ENCODE peak calls at places on chromosome 22, in six cellular contexts. V is right lobe of liver, U is astrocyte, E is colonic mucosa, W is endodermal cell, J is aorta. F is an unnamed sample. For H3K4me1 and H3K9me3, the result is how much of the 10 kb centered on the place peaks cover.

GRCh38 chr22:36335621-36336020 is 52.1 kb downstream of the MYH9 start:
- DNase-seq in V (no peak), U (no peak), E (no peak), W (no peak), J (no peak), F (no peak)

GRCh38 chr22:33126881-33127280 is 68.7 kb upstream of the SYN3 start:
- DNase-seq in V (no peak), U (no peak), E (no peak), W (peak), J (no peak), F (no peak)

GRCh38 chr22:36435516-36436415 is 45.7 kb downstream of the TXN2 start:
- DNase-seq in V (peak), U (no peak), E (peak), W (peak), J (no peak), F (peak)

GRCh38 chr22:39360674-39361413 is 11.1 kb downstream of the SYNGR1 start:
- DNase-seq in V (no peak), U (no peak), E (no peak), W (peak), J (no peak), F (no peak)

GRCh38 chr22:17842386-17842785 is 68.1 kb upstream of the BID start:
- DNase-seq in V (peak), U (no peak), E (no peak), W (no peak), J (no peak), F (peak)

GRCh38 chr22:44002324-44002723 is 21.8 kb upstream of the PARVB start:
- DNase-seq in V (no peak), U (no peak), E (no peak), W (no peak), J (no peak), F (no peak)

GRCh38 chr22:17921871-17922821 is 102.2 kb downstream of the MICAL3 start:
- DNase-seq in V (peak), U (no peak), E (peak), W (peak), J (no peak), F (no peak)

GRCh38 chr22:28955817-28956216 is 72.4 kb downstream of the ZNRF3 start:
- DNase-seq in V (no peak), U (peak), E (no peak), W (no peak), J (no peak), F (peak)

GRCh38 chr22:39808087-39808486 is 85.5 kb downstream of the ENTHD1 start:
- DNase-seq in V (no peak), U (no peak), E (peak), W (peak), J (no peak), F (peak)

GRCh38 chr22:17110791-17111550 is 10.2 kb downstream of the TMEM121B start:
- DNase-seq in V (no peak), U (no peak), E (no peak), W (no peak), J (peak), F (no peak)

GRCh38 chr22:35961480-35961902 is 67.1 kb downstream of the RBFOX2 start:
- DNase-seq in V (no peak), U (peak), E (no peak), W (peak), J (peak), F (no peak)

GRCh38 chr22:36369922-36370781 is 17.6 kb downstream of the MYH9 start:
- DNase-seq in V (no peak), U (no peak), E (peak), W (peak), J (no peak), F (no peak)

GRCh38 chr22:21603973-21604372 is 25.8 kb downstream of the YDJC start:
- DNase-seq in V (no peak), U (no peak), E (no peak), W (no peak), J (no peak), F (no peak)

GRCh38 chr22:29668681-29669080 is 51.1 kb upstream of the CABP7 start:
- DNase-seq in V (no peak), U (no peak), E (no peak), W (no peak), J (no peak), F (no peak)

GRCh38 chr22:36220457-36220921 is 18.8 kb downstream of the APOL2 start:
- DNase-seq in V (no peak), U (peak), E (no peak), W (peak), J (no peak), F (no peak)

GRCh38 chr22:29830585-29830984 is 7.5 kb downstream of the ASCC2 start:
- DNase-seq in V (peak), U (no peak), E (no peak), W (no peak), J (no peak), F (no peak)

GRCh38 chr22:30196867-30197336 is 49.7 kb downstream of the LIF start:
- DNase-seq in V (no peak), U (no peak), E (no peak), W (no peak), J (no peak), F (no peak)

GRCh38 chr22:29531419-29531818 is 22.1 kb downstream of the THOC5 start:
- DNase-seq in V (no peak), U (no peak), E (no peak), W (no peak), J (no peak), F (no peak)

GRCh38 chr22:39024923-39025322 is 4.0 kb downstream of the APOBEC3D start:
- DNase-seq in V (no peak), U (no peak), E (no peak), W (no peak), J (no peak), F (peak)

GRCh38 chr22:25661067-25661466 is 80.9 kb upstream of the MYO18B start:
- DNase-seq in V (no peak), U (peak), E (no peak), W (no peak), J (no peak), F (no peak)

GRCh38 chr22:39655736-39656285 is 85.3 kb downstream of the CACNA1I start:
- DNase-seq in V (no peak), U (no peak), E (no peak), W (no peak), J (no peak), F (no peak)

GRCh38 chr22:29727248-29727551 is 7.4 kb downstream of the CABP7 start:
- DNase-seq in V (peak), U (no peak), E (peak), W (peak), J (no peak), F (no peak)

GRCh38 chr22:32478994-32479393 is 4.4 kb downstream of the FBXO7 start:
- DNase-seq in V (no peak), U (peak), E (no peak), W (no peak), J (no peak), F (no peak)

GRCh38 chr22:21624120-21624879 is 5.5 kb downstream of the YDJC start:
- DNase-seq in V (peak), U (no peak), E (peak), W (peak), J (peak), F (peak)

GRCh38 chr22:32413715-32414114 is 1.7 kb upstream of the RTCB start:
- DNase-seq in V (no peak), U (peak), E (no peak), W (no peak), J (no peak), F (no peak)

GRCh38 chr22:17980638-17981051 is 43.7 kb downstream of the MICAL3 start:
- DNase-seq in V (no peak), U (no peak), E (peak), W (no peak), J (no peak), F (peak)

GRCh38 chr22:36433318-36434231 is 45.8 kb upstream of the MYH9 start:
- DNase-seq in V (peak), U (no peak), E (peak), W (peak), J (no peak), F (no peak)

GRCh38 chr22:29840498-29840897 is 2.4 kb upstream of the ASCC2 start:
- DNase-seq in V (no peak), U (no peak), E (no peak), W (no peak), J (no peak), F (no peak)

GRCh38 chr22:32200752-32201151 is 4.1 kb downstream of the RFPL2 start:
- DNase-seq in V (no peak), U (no peak), E (no peak), W (no peak), J (no peak), F (peak)

GRCh38 chr22:46004105-46004866 is 27.3 kb upstream of the WNT7B start:
- DNase-seq in V (no peak), U (no peak), E (no peak), W (no peak), J (peak), F (no peak)

GRCh38 chr22:46008291-46008690 is 31.3 kb upstream of the WNT7B start:
- DNase-seq in V (no peak), U (peak), E (no peak), W (no peak), J (no peak), F (no peak)

GRCh38 chr22:46007848-46008261 is 30.9 kb upstream of the WNT7B start:
- DNase-seq in V (no peak), U (peak), E (no peak), W (no peak), J (peak), F (no peak)

GRCh38 chr22:46007003-46007847 is 30.3 kb upstream of the WNT7B start:
- DNase-seq in V (peak), U (peak), E (no peak), W (no peak), J (peak), F (no peak)

DNA sequence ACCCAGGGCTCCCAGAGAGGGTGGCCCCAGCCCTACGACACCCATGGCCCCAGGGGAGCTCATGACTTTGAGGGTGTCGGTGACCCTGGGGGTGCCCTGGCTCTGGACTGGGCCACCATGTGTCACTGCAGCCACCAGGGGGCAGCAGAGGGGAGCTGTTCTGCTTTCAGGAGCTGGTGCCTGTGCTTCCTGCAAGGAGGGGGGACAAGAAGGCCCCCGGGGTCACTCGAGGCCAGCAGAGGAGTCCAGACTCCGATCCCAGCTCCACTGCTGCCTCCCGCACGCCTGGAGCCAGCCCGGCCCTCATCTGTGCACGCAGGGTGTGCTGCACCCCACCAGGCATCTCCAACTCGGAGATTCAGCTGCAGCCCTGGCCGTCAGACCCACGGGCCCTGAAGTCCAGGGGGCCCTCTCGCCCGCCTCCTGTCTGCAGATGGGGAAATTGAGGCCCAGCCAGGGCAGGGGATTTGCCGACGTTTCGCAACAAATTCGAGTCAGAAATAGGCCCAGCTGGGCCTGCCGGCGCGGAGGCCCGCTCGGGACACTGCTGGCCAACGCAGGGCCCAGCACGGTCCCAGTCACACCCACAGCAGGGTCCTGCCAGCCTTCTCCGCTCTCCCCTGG is 29.5 kb upstream of the WNT7B start:
- DNase-seq in V (peak), U (peak), E (peak), W (peak), J (peak), F (peak)
- H3K4me1 ChIP-seq in V (under half), U (half or more), E (under half), W (under half), J (under half), F (under half)

GRCh38 chr22:50260801-50261614 is 475 bp downstream of the MAPK12 start:
- DNase-seq in V (no peak), U (peak), E (no peak), W (peak), J (no peak), F (no peak)
- H3K4me3 ChIP-seq in V (peak), U (peak), E (peak), W (peak), J (peak), F (no peak)

DNA sequence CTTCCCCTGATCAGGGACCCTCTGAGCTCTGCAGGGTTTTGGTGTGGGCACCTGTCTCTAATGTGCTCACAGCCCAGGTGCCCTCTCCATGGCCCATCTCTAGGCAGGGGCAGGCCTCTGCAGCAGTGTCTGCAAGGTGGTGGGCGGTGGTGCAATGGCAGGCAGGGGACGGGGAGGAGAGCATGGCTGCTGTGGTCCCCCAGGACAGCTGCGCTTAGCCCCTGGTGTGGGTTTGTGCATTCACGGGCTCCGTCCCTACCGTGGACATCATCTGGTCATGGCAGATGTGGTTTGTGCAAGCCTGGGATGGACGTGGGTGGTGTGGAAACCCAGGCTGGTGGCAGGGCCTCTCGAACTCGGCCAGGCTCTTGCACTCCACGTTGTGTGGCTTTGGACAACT is 443.1 kb downstream of the TBC1D22A start:
- DNase-seq in V (peak), U (no peak), E (no peak), W (peak), J (no peak), F (no peak)
- H3K9me3 ChIP-seq in V (under half), U (under half), E (under half), W (under half), J (under half), F (under half)

GRCh38 chr22:45023431-45023830 is 13.6 kb upstream of the PHF21B start:
- DNase-seq in V (no peak), U (no peak), E (no peak), W (no peak), J (no peak), F (no peak)

GRCh38 chr22:45014658-45015057 is 4.9 kb upstream of the PHF21B start:
- DNase-seq in V (no peak), U (no peak), E (no peak), W (peak), J (no peak), F (no peak)

GRCh38 chr22:45019861-45020655 is 10.3 kb upstream of the PHF21B start:
- DNase-seq in V (no peak), U (no peak), E (no peak), W (peak), J (no peak), F (no peak)
- H3K4me1 ChIP-seq in V (under half), U (under half), E (under half), W (under half), J (under half), F (under half)

GRCh38 chr22:37511368-37512104 is 7.7 kb downstream of the CARD10 start:
- DNase-seq in V (no peak), U (peak), E (no peak), W (no peak), J (no peak), F (no peak)
- H3K4me3 ChIP-seq in V (no peak), U (no peak), E (no peak), W (no peak), J (no peak), F (no peak)

GRCh38 chr22:47739216-47739615 is 976.8 kb downstream of the TBC1D22A start:
- DNase-seq in V (no peak), U (no peak), E (no peak), W (no peak), J (no peak), F (no peak)

GRCh38 chr22:47739616-47740015 is 977.2 kb downstream of the TBC1D22A start:
- DNase-seq in V (no peak), U (no peak), E (no peak), W (no peak), J (no peak), F (no peak)

GRCh38 chr22:47736166-47737034 is 974.0 kb downstream of the TBC1D22A start:
- DNase-seq in V (no peak), U (no peak), E (no peak), W (no peak), J (no peak), F (no peak)

GRCh38 chr22:47738472-47739013 is 976.1 kb downstream of the TBC1D22A start:
- DNase-seq in V (no peak), U (no peak), E (no peak), W (peak), J (no peak), F (no peak)

GRCh38 chr22:47734511-47734910 is 972.1 kb downstream of the TBC1D22A start:
- DNase-seq in V (no peak), U (no peak), E (no peak), W (no peak), J (no peak), F (no peak)
- H3K9me3 ChIP-seq in V (under half), U (under half), E (under half), W (under half), J (under half), F (under half)

GRCh38 chr22:49878206-49878605 is 24.6 kb downstream of the ZBED4 start:
- DNase-seq in V (no peak), U (no peak), E (no peak), W (no peak), J (no peak), F (no peak)
- H3K4me1 ChIP-seq in V (under half), U (under half), E (under half), W (under half), J (under half), F (under half)

GRCh38 chr22:27299181-27300085 is 502.1 kb downstream of the MN1 start:
- DNase-seq in V (no peak), U (peak), E (no peak), W (peak), J (no peak), F (no peak)
- H3K4me3 ChIP-seq in V (no peak), U (peak), E (no peak), W (no peak), J (no peak), F (no peak)

GRCh38 chr22:19843857-19844422 is 10.7 kb downstream of the GNB1L start:
- DNase-seq in V (no peak), U (no peak), E (no peak), W (no peak), J (no peak), F (no peak)
- H3K9me3 ChIP-seq in V (under half), U (under half), E (under half), W (under half), J (under half), F (under half)